ENCODE peak calls at places on chromosome 2, in ten cellular contexts. J is frontal cortex; U is NCI-H146; T is NCI-H69; A is brain microvascular endothelial cell; G is epithelial cell of esophagus; C is activated effector memory CD4-positive, alpha-beta T cell treated with anti-CD3 and anti-CD28 coated beads, Interleukin-2, amount 50 U/mL, for 16 hours; R is T-helper 9 cell; L is HCT116; Y is cardiac muscle cell. I is an unnamed sample.

GRCh38 chr2:71559080-71559827 is 105.9 kb downstream of the DYSF start:
- DNase-seq in J (no peak), U (no peak), T (no peak), A (no peak), G (no peak), C (no peak), R (no peak), L (no peak), Y (no peak), I (no peak)

GRCh38 chr2:215841175-215841816 is 172.1 kb downstream of the MREG start:
- DNase-seq in J (no peak), U (no peak), T (no peak), A (no peak), G (no peak), C (no peak), R (no peak), L (no peak), Y (peak), I (no peak)

GRCh38 chr2:217289909-217290283 is 430.0 kb upstream of the TNP1 start:
- DNase-seq in J (no peak), U (peak), T (peak), A (no peak), G (peak), C (no peak), R (no peak), L (no peak), Y (peak), I (no peak)

GRCh38 chr2:134244091-134244490 is 9.8 kb upstream of the MGAT5 start:
- DNase-seq in J (no peak), U (no peak), T (peak), A (no peak), G (no peak), C (no peak), R (no peak), L (no peak), Y (no peak), I (no peak)

GRCh38 chr2:20221169-20221938 is 3.6 kb downstream of the SDC1 start:
- DNase-seq in J (no peak), U (no peak), T (peak), A (no peak), G (peak), C (no peak), R (no peak), L (no peak), Y (peak), I (no peak)

GRCh38 chr2:127811397-127811860 is 458 bp upstream of the WDR33 start:
- DNase-seq in J (no peak), U (no peak), T (no peak), A (no peak), G (no peak), C (no peak), R (no peak), L (no peak), Y (peak), I (no peak)

GRCh38 chr2:203683932-203684556 is 22.4 kb upstream of the CD28 start:
- DNase-seq in J (no peak), U (no peak), T (no peak), A (peak), G (peak), C (no peak), R (no peak), L (no peak), Y (peak), I (no peak)

GRCh38 chr2:96354492-96354891 is 18.9 kb downstream of the NCAPH start:
- DNase-seq in J (no peak), U (no peak), T (no peak), A (no peak), G (peak), C (no peak), R (no peak), L (no peak), Y (no peak), I (no peak)

GRCh38 chr2:29193111-29193510 is 77.9 kb downstream of the CLIP4 start:
- DNase-seq in J (no peak), U (no peak), T (no peak), A (no peak), G (no peak), C (no peak), R (no peak), L (no peak), Y (no peak), I (no peak)

GRCh38 chr2:112150447-112150846 is 12.3 kb downstream of the FBLN7 start:
- DNase-seq in J (no peak), U (no peak), T (no peak), A (peak), G (peak), C (peak), R (no peak), L (no peak), Y (peak), I (peak)

I was measured in H1.